ENCODE peak calls at places on chromosomes 5 and 9, in four cellular contexts. Y is endodermal cell, F is RWPE1, Z is HFF-Myc. M is an unnamed sample.

GRCh38 chr9:89474939-89475338 is 23.0 kb downstream of the SEMA4D start:
- DNase-seq in Y (no peak), F (no peak), Z (no peak), M (no peak)

GRCh38 chr9:127923771-127924170 is 6.8 kb downstream of the PIP5KL1 start:
- DNase-seq in Y (no peak), F (peak; percentile 89), Z (no peak), M (peak; percentile 100)

GRCh38 chr9:86408121-86408520 is 53.9 kb upstream of the TUT7 start:
- DNase-seq in Y (no peak), F (no peak), Z (no peak), M (peak; percentile 77)

GRCh38 chr5:21834863-21835262 is 1018.3 kb downstream of the CDH12 start:
- DNase-seq in Y (no peak), F (no peak), Z (no peak), M (no peak)

GRCh38 chr9:21504113-21504512 is 22.0 kb upstream of the IFNE start:
- DNase-seq in Y (no peak), F (no peak), Z (no peak), M (no peak)

GRCh38 chr5:177233206-177233605 is 70.3 kb downstream of the RAB24 start:
- DNase-seq in Y (no peak), F (no peak), Z (no peak), M (peak; percentile 13)

GRCh38 chr5:96094904-96095303 is 133.3 kb upstream of the ELL2 start:
- DNase-seq in Y (no peak), F (no peak), Z (no peak), M (peak; percentile 19)

GRCh38 chr9:115211413-115212204 is 93.7 kb upstream of the TNC start:
- DNase-seq in Y (no peak), F (no peak), Z (peak; percentile 62), M (peak; percentile 87)

GRCh38 chr5:132981288-132981687 is 17.9 kb upstream of the AFF4 start:
- DNase-seq in Y (no peak), F (no peak), Z (no peak), M (no peak)

GRCh38 chr5:132979976-132980375 is 16.5 kb upstream of the AFF4 start:
- DNase-seq in Y (no peak), F (no peak), Z (no peak), M (no peak)

GRCh38 chr5:132979367-132979935 is 16.0 kb upstream of the AFF4 start:
- DNase-seq in Y (no peak), F (peak; percentile 63), Z (no peak), M (peak; percentile 80)

GRCh38 chr5:132971483-132972435 is 8.3 kb upstream of the AFF4 start:
- DNase-seq in Y (peak; percentile 46), F (no peak), Z (no peak), M (peak; percentile 61)

GRCh38 chr5:132976852-132977251 is 13.4 kb upstream of the AFF4 start:
- DNase-seq in Y (peak; percentile 23), F (no peak), Z (no peak), M (no peak)
- TF ChIP-seq CTCF in Y (no peak), F (no peak), Z (no peak), M (no peak)

GRCh38 chr5:81854485-81854884 is 103.6 kb upstream of the SSBP2 start:
- DNase-seq in Y (no peak), F (no peak), Z (no peak), M (no peak)
- TF ChIP-seq CTCF in Y (peak; percentile 57), F (no peak), Z (no peak), M (peak; percentile 40)

GRCh38 chr5:84783003-84783402 is 398.3 kb upstream of the EDIL3 start:
- DNase-seq in Y (no peak), F (no peak), Z (no peak), M (no peak)
- TF ChIP-seq CTCF in Y (no peak), F (no peak), Z (no peak), M (no peak)

GRCh38 chr5:144467795-144468194 is 297.1 kb downstream of the KCTD16 start:
- DNase-seq in Y (peak; percentile 87), F (peak; percentile 23), Z (no peak), M (peak; percentile 21)
- TF ChIP-seq CTCF in Y (peak; percentile 80), F (peak; percentile 26), Z (peak; percentile 23), M (peak; percentile 49)

GRCh38 chr9:136944094-136944518 is 432 bp downstream of the FBXW5 start:
- DNase-seq in Y (peak; percentile 75), F (peak; percentile 61), Z (no peak), M (peak; percentile 45)
- TF ChIP-seq CTCF in Y (no peak), F (no peak), Z (no peak), M (no peak)

DNA sequence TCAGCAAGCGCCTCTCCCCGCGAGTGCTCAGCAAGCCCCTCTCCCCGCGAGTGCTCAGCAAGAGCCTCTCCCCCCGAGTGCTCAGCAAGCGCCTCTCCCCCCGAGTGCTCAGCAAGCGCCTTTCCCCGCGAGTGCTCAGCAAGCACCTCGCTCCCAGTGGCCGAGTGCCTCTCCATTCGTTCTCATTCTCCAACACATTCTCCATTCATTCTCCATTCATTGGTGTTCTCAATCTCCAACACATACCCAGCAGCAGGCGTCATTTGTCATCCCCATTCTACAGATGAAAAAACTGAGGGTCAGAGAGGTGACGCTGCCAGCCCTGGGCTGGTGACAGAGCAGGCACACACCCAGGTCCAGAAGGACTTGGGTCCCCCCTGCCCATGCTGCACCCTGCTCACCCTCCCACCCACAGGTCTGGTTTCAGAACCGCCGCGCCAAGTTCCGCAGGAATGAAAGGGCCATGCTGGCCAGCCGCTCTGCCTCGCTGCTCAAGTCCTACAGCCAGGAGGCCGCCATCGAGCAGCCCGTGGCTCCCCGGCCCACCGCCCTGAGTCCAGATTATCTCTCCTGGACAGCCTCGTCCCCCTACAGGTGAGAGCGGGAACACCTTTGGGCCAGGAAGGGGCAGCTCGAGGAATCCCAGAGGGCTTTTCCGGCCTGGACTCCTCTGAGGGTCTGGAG is 32.5 kb downstream of the PTGES start:
- DNase-seq in Y (peak; percentile 91), F (no peak), Z (no peak), M (no peak)
- TF ChIP-seq CTCF in Y (peak; percentile 85), F (peak; percentile 29), Z (no peak), M (peak; percentile 18)

GRCh38 chr5:132661231-132662003 is 3.4 kb downstream of the IL13 start:
- DNase-seq in Y (no peak), F (no peak), Z (no peak), M (peak; percentile 15)
- TF ChIP-seq CTCF in Y (no peak), F (no peak), Z (no peak), M (no peak)

M was measured in fibroblast of mammary gland.